ENCODE peak calls at places on chromosome 14, in six cellular contexts. O is effector memory CD8-positive, alpha-beta T cell; C is stimulated activated CD8-positive, alpha-beta memory T cell treated with anti-CD3 and anti-CD28 coated beads, Interleukin-4, amount 100 ng/mL, for 4 hours; A is ELF-1; F is stimulated activated CD4-positive, alpha-beta T cell treated with anti-CD3 and anti-CD28 coated beads, Interleukin-12 subunit alpha, Interleukin-12 subunit beta, amount 100 ng/mL, for 48 hours; S is foreskin fibroblast. U is an unnamed sample.

GRCh38 chr14:92037989-92038388 is 1.9 kb downstream of the TRIP11 start:
- DNase-seq in A (no peak), F (no peak), O (no peak), S (no peak), C (no peak), U (no peak)

GRCh38 chr14:74592476-74593191 is 19.4 kb downstream of the LTBP2 start:
- DNase-seq in A (no peak), F (no peak), O (no peak), S (no peak), C (no peak), U (no peak)

GRCh38 chr14:90050271-90050670 is 11.5 kb upstream of the KCNK13 start:
- DNase-seq in F (no peak), O (no peak), C (no peak), S (no peak), A (no peak), U (no peak)

GRCh38 chr14:95402184-95402583 is 82.5 kb upstream of the CLMN start:
- DNase-seq in S (no peak), C (no peak), A (no peak), O (no peak), F (no peak), U (no peak)

GRCh38 chr14:75705014-75705413 is 44.0 kb downstream of the TTLL5 start:
- DNase-seq in S (no peak), A (no peak), O (no peak), C (no peak), F (no peak), U (no peak)

GRCh38 chr14:69154779-69155178 is 1.9 kb upstream of the DCAF5 start:
- DNase-seq in S (no peak), F (no peak), A (no peak), O (no peak), C (no peak), U (no peak)

GRCh38 chr14:24077086-24077485 is 5.7 kb downstream of the CPNE6 start:
- DNase-seq in F (no peak), S (no peak), C (no peak), O (no peak), A (no peak), U (no peak)

GRCh38 chr14:103052407-103052806 is 4.9 kb downstream of the CDC42BPB start:
- DNase-seq in S (no peak), F (no peak), A (no peak), C (no peak), O (no peak), U (no peak)

GRCh38 chr14:62130441-62130840 is 368.2 kb downstream of the SNAPC1 start:
- DNase-seq in F (no peak), A (no peak), O (no peak), C (no peak), S (no peak), U (no peak)

GRCh38 chr14:96710060-96710636 is 87.0 kb upstream of the VRK1 start:
- DNase-seq in F (no peak), A (no peak), O (no peak), C (no peak), S (no peak), U (no peak)

GRCh38 chr14:101561145-101561896 is at the start of gene DIO3:
- DNase-seq in O (no peak), S (no peak), A (peak), F (no peak), C (no peak), U (peak)

GRCh38 chr14:24367506-24368214 is at the start of gene NFATC4:
- DNase-seq in O (no peak), S (peak), C (no peak), F (no peak), A (peak), U (no peak)

GRCh38 chr14:91835197-91835919 is 32.0 kb downstream of the TC2N start:
- DNase-seq in F (peak), C (no peak), O (peak), S (no peak), A (no peak), U (no peak)

GRCh38 chr14:85165091-85165490 is 364.9 kb upstream of the FLRT2 start:
- DNase-seq in A (no peak), C (no peak), S (no peak), F (no peak), O (no peak), U (no peak)

GRCh38 chr14:30283822-30284446 is 275.0 kb upstream of the G2E3 start:
- DNase-seq in S (peak), C (no peak), A (peak), O (no peak), F (no peak), U (peak)

GRCh38 chr14:51575225-51576111 is 76.2 kb upstream of the FRMD6 start:
- DNase-seq in O (no peak), A (no peak), S (no peak), F (no peak), C (no peak), U (no peak)

GRCh38 chr14:24411468-24412454 is 13.0 kb downstream of the NYNRIN start:
- DNase-seq in C (no peak), F (no peak), S (no peak), O (no peak), A (peak), U (peak)

GRCh38 chr14:95196268-95196667 is 38.9 kb upstream of the DICER1 start:
- DNase-seq in O (no peak), F (no peak), S (no peak), A (no peak), C (no peak), U (no peak)

GRCh38 chr14:102893452-102893851 is 29.0 kb upstream of the AMN start:
- DNase-seq in S (peak), O (no peak), F (no peak), A (peak), C (no peak), U (no peak)

GRCh38 chr14:50530358-50530757 is 2.0 kb downstream of the MAP4K5 start:
- DNase-seq in F (no peak), C (no peak), O (no peak), S (no peak), A (no peak), U (no peak)

GRCh38 chr14:68471029-68471963 is 321.6 kb downstream of the ZFP36L1 start:
- DNase-seq in S (no peak), A (peak), F (no peak), C (no peak), O (no peak), U (no peak)

GRCh38 chr14:96267336-96267735 is 11.3 kb downstream of the BDKRB1 start:
- DNase-seq in O (no peak), F (no peak), S (peak), A (no peak), C (no peak), U (peak)

GRCh38 chr14:74505831-74506230 is 12.3 kb downstream of the ISCA2 start:
- DNase-seq in A (no peak), O (no peak), F (no peak), C (no peak), S (no peak), U (no peak)

GRCh38 chr14:84482256-84483071 is 1047.5 kb upstream of the FLRT2 start:
- DNase-seq in F (no peak), S (peak), C (no peak), O (no peak), A (no peak), U (peak)

GRCh38 chr14:68957688-68958248 is 21.3 kb downstream of the ACTN1 start:
- DNase-seq in A (no peak), S (no peak), O (no peak), C (no peak), F (no peak), U (no peak)

GRCh38 chr14:103542545-103543088 is 13.6 kb downstream of the TRMT61A start:
- DNase-seq in A (peak), F (no peak), S (no peak), O (no peak), C (no peak), U (no peak)

GRCh38 chr14:100446572-100446971 is 123.4 kb downstream of the SLC25A47 start:
- DNase-seq in A (peak), S (no peak), C (no peak), O (no peak), F (no peak), U (no peak)

GRCh38 chr14:49999216-49999761 is 106.4 kb downstream of the ARF6 start:
- DNase-seq in C (peak), O (peak), S (peak), A (peak), F (peak), U (no peak)

GRCh38 chr14:64082837-64083236 is 211.3 kb downstream of the ESR2 start:
- DNase-seq in O (no peak), C (no peak), A (no peak), F (no peak), S (no peak), U (peak)

GRCh38 chr14:102854397-102854703 is 68.1 kb upstream of the AMN start:
- DNase-seq in C (no peak), O (no peak), F (no peak), A (no peak), S (no peak), U (no peak)

U was measured in NCI-H226.